ENCODE peak calls at places on chromosomes 4 and X, in seven cellular contexts. G, P, H, D, I, A and S are unnamed samples.

GRCh38 chr4:120902925-120903324 is 19.6 kb downstream of the PRDM5 start:
- DNase-seq in H (no peak), A (no peak), D (no peak), G (no peak), I (no peak), P (no peak), S (no peak)

GRCh38 chrX:56113785-56114436 is 118.2 kb upstream of the KLF8 start:
- DNase-seq in I (no peak), D (no peak), A (peak; percentile 74), G (no peak), P (no peak), H (no peak), S (no peak)

GRCh38 chrX:41419082-41419481 is 28.1 kb upstream of the NYX start:
- DNase-seq in H (no peak), I (no peak), A (no peak), G (no peak), P (no peak), D (no peak), S (no peak)

GRCh38 chrX:132266583-132267355 is 47.5 kb upstream of the RAP2C start:
- DNase-seq in D (no peak), G (no peak), H (no peak), A (no peak), P (no peak), I (no peak), S (no peak)

GRCh38 chr4:126375462-126376054 is 1060.8 kb downstream of the FAT4 start:
- DNase-seq in I (no peak), D (no peak), P (no peak), H (no peak), G (no peak), A (no peak), S (no peak)

GRCh38 chr4:74456056-74456744 is 11.3 kb downstream of the AREG start:
- DNase-seq in D (no peak), H (no peak), A (no peak), G (no peak), I (no peak), P (no peak), S (no peak)

GRCh38 chrX:77446029-77446585 is 1.1 kb upstream of the FGF16 start:
- DNase-seq in H (no peak), P (no peak), I (no peak), A (peak; percentile 60), G (no peak), D (no peak), S (no peak)

GRCh38 chr4:8779371-8779988 is 92.2 kb downstream of the HMX1 start:
- DNase-seq in H (no peak), G (no peak), P (no peak), A (no peak), D (no peak), I (no peak), S (no peak)

GRCh38 chr4:14792702-14793227 is 209.5 kb upstream of the CPEB2 start:
- DNase-seq in I (no peak), G (no peak), H (no peak), P (no peak), D (no peak), A (no peak), S (no peak)

GRCh38 chrX:2691543-2692220 is 587 bp downstream of the CD99 start:
- DNase-seq in A (no peak), G (peak; percentile 32), D (no peak), I (peak; percentile 29), P (peak; percentile 77), H (no peak), S (no peak)

GRCh38 chr4:8110071-8110986 is 48.3 kb downstream of the ABLIM2 start:
- DNase-seq in P (no peak), D (no peak), A (peak; percentile 93), H (peak; percentile 49), I (no peak), G (peak; percentile 44), S (no peak)

GRCh38 chrX:53456254-53456653 is 22.1 kb upstream of the HSD17B10 start:
- DNase-seq in G (no peak), D (no peak), A (no peak), P (no peak), H (no peak), I (no peak), S (no peak)

GRCh38 chr4:70603856-70604255 is 11.8 kb downstream of the AMBN start:
- DNase-seq in H (no peak), G (no peak), D (no peak), A (no peak), P (no peak), I (no peak), S (no peak)

GRCh38 chr4:153205028-153205648 is 895 bp downstream of the TRIM2 start:
- DNase-seq in H (no peak), I (peak; percentile 28), G (no peak), D (no peak), P (no peak), A (peak; percentile 45), S (no peak)

GRCh38 chr4:145956288-145956890 is 17.8 kb upstream of the ZNF827 start:
- DNase-seq in A (peak; percentile 46), G (peak; percentile 49), H (no peak), I (peak; percentile 8), D (no peak), P (no peak), S (no peak)

GRCh38 chrX:74291577-74291963 is 12.4 kb upstream of the ZCCHC13 start:
- DNase-seq in I (no peak), G (no peak), P (no peak), D (no peak), H (no peak), A (no peak), S (no peak)

GRCh38 chrX:129360175-129360574 is 163.1 kb downstream of the SMARCA1 start:
- DNase-seq in P (no peak), G (peak; percentile 52), I (peak; percentile 6), H (no peak), A (peak; percentile 52), D (no peak), S (no peak)

GRCh38 chr4:83734576-83734975 is 198.7 kb downstream of the GPAT3 start:
- DNase-seq in P (no peak), G (no peak), A (no peak), D (no peak), H (no peak), I (no peak), S (no peak)

GRCh38 chr4:98542011-98542410 is 116.4 kb downstream of the TSPAN5 start:
- DNase-seq in P (no peak), H (no peak), A (no peak), D (no peak), G (no peak), I (no peak), S (no peak)

GRCh38 chr4:98544818-98545399 is 113.5 kb downstream of the TSPAN5 start:
- DNase-seq in H (no peak), D (no peak), A (no peak), P (no peak), I (no peak), G (no peak), S (no peak)

GRCh38 chr4:98544141-98544817 is 114.1 kb downstream of the TSPAN5 start:
- DNase-seq in D (no peak), I (no peak), G (no peak), A (no peak), H (no peak), P (no peak), S (no peak)

DNA sequence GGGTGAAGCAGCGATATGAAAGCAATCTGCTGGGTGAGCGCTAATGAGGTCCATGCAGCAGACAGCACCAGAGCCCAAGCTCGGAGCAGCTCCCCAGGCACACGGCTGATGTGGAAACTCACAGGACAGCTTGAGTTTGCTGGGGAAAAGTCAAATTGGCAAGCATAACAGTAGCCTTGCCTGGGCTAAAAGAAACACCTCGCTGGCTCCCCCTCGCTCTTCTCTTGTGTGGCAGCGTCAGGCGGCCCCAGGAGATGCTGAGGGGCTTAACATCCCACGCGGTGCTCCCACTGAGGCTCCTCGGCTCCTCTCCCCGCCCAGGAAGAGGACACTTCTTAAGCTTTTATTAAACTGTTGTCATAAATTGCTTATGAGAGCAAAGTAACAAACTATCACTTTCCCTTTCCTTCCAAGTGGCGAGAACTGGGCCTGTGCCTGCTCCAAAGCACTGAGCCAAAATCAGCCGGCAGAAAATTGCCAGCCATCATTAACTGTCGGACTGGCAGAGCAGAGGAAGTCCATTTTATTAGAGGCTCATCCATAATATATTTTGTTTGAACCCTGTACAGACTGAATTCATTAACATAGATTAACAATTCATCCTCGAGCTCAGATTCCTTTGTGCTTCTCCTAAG is 111.4 kb downstream of the TSPAN5 start:
- DNase-seq in D (no peak), I (no peak), H (no peak), A (no peak), P (no peak), G (no peak), S (no peak)
- TF ChIP-seq CTCF in D (no peak), I (no peak), H (no peak), A (no peak), P (peak; percentile 9), G (no peak), S (no peak)

GRCh38 chr4:56408978-56409377 is 21.7 kb upstream of the AASDH start:
- DNase-seq in I (no peak), D (no peak), P (no peak), A (no peak), G (no peak), H (no peak), S (no peak)
- TF ChIP-seq CTCF in I (no peak), D (no peak), P (no peak), A (no peak), G (no peak), H (no peak), S (no peak)

DNA sequence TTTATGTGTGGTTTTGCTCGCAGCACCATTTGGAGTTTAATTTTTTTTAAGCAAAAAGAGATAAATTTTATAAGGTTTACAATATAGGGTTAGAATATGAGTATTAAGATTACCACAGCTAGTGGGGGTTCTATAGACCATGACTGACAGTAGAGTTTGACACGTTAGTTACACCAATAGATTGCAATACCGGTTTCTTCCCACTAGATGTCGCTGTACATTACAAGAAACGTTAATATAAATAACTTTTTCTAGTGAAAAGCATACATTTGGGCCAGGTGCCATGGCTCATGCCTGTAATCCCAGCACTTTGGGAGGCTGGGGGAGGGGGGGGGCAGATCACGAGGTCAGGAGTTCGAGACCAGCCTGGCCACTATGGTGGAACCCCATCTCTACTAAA is 433.6 kb downstream of the MAGEB5 start:
- DNase-seq in A (no peak), I (no peak), H (no peak), D (no peak), P (no peak), G (peak; percentile 3), S (no peak)
- TF ChIP-seq CTCF in A (peak; percentile 72), I (no peak), H (peak; percentile 54), D (no peak), P (peak; percentile 6), G (peak; percentile 62), S (no peak)

GRCh38 chrX:107552976-107553375 is 75.3 kb upstream of the PRPS1 start:
- DNase-seq in A (no peak), H (no peak), I (no peak), D (no peak), P (no peak), G (no peak), S (no peak)
- TF ChIP-seq CTCF in A (no peak), H (no peak), I (no peak), D (no peak), P (no peak), G (no peak), S (no peak)

DNA sequence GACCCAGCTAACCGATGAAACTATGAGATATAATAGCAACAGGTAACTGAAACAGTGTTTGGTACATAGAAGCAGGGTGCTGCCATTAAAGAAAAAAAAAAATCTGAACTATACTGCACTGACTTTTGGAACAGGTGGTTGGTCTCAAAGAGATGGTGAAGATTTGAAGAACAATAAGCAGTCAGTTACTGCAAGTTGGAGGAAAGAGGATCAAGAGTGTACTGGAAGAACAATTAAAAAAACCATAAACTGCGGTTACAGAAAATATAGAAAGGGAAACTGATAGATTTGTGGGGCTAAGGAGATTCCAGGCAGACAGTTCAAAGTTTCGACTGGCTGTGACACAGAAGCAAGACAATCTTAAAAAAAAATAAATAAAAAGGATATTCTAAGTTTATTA is 181.9 kb upstream of the TRAM1L1 start:
- DNase-seq in G (no peak), P (no peak), I (no peak), A (no peak), H (no peak), D (no peak), S (no peak)
- TF ChIP-seq CTCF in G (no peak), P (no peak), I (no peak), A (no peak), H (no peak), D (no peak), S (no peak)